ENCODE peak calls at places on chromosomes 16 and 17, in six cellular contexts. Q is NB4, H is ovary, D is adrenal gland, W is esophagus muscularis mucosa, G is IMR-90. M is an unnamed sample.

GRCh38 chr17:81959362-81960129 is 1.4 kb downstream of the NOTUM start:
- DNase-seq in Q (peak; percentile 52), H (peak; percentile 67), D (peak; percentile 65), W (no peak), G (peak; percentile 24), M (peak; percentile 63)

GRCh38 chr17:50466371-50467113 is 2.1 kb downstream of the CHAD start:
- DNase-seq in Q (no peak), H (no peak), D (no peak), W (no peak), G (no peak), M (no peak)

GRCh38 chr16:89422527-89422904 is 67.8 kb downstream of the ANKRD11 start:
- DNase-seq in Q (no peak), H (no peak), D (peak; percentile 58), W (no peak), G (peak; percentile 59), M (no peak)

GRCh38 chr17:5740937-5741336 is 156.6 kb upstream of the NLRP1 start:
- DNase-seq in Q (no peak), H (no peak), D (no peak), W (no peak), G (no peak), M (no peak)

GRCh38 chr17:78166416-78166815 is 2.0 kb upstream of the SYNGR2 start:
- DNase-seq in Q (no peak), H (no peak), D (no peak), W (no peak), G (no peak), M (no peak)

GRCh38 chr17:33291248-33292183 is 1.6 kb downstream of the ASIC2 start:
- DNase-seq in Q (no peak), H (no peak), D (peak; percentile 21), W (no peak), G (peak; percentile 31), M (peak; percentile 56)

GRCh38 chr17:7190276-7190917 is 11.2 kb upstream of the ASGR1 start:
- DNase-seq in Q (no peak), H (no peak), D (no peak), W (no peak), G (no peak), M (no peak)

GRCh38 chr16:1337486-1337885 is 4.0 kb downstream of the BAIAP3 start:
- DNase-seq in Q (peak; percentile 32), H (no peak), D (no peak), W (no peak), G (no peak), M (no peak)

GRCh38 chr16:69741951-69742904 is 12.5 kb downstream of the NOB1 start:
- DNase-seq in Q (no peak), H (peak; percentile 81), D (peak; percentile 85), W (no peak), G (peak; percentile 16), M (peak; percentile 78)

GRCh38 chr16:53082509-53082908 is 27.7 kb downstream of the CHD9 start:
- DNase-seq in Q (no peak), H (no peak), D (no peak), W (no peak), G (no peak), M (no peak)

GRCh38 chr16:19861811-19862327 is 22.8 kb downstream of the GPRC5B start:
- DNase-seq in Q (no peak), H (no peak), D (no peak), W (no peak), G (no peak), M (peak; percentile 82)

GRCh38 chr17:19021622-19022083 is 17.1 kb upstream of the FAM83G start:
- DNase-seq in Q (peak; percentile 40), H (no peak), D (no peak), W (no peak), G (no peak), M (peak; percentile 69)

GRCh38 chr17:34847939-34848338 is 113.3 kb downstream of the CCT6B start:
- DNase-seq in Q (peak; percentile 85), H (no peak), D (no peak), W (no peak), G (no peak), M (no peak)

GRCh38 chr16:3029499-3030127 is 5.8 kb downstream of the THOC6 start:
- DNase-seq in Q (peak; percentile 56), H (no peak), D (no peak), W (no peak), G (peak; percentile 31), M (no peak)

GRCh38 chr16:68681038-68681437 is 35.9 kb downstream of the CDH3 start:
- DNase-seq in Q (no peak), H (no peak), D (no peak), W (no peak), G (no peak), M (no peak)

GRCh38 chr16:84737658-84738057 is 37.9 kb downstream of the USP10 start:
- DNase-seq in Q (no peak), H (no peak), D (no peak), W (no peak), G (no peak), M (no peak)

GRCh38 chr16:27703545-27703944 is 153.6 kb downstream of the KATNIP start:
- DNase-seq in Q (no peak), H (no peak), D (no peak), W (no peak), G (peak; percentile 21), M (no peak)

GRCh38 chr16:49365711-49366509 is 7.7 kb upstream of the C16orf78 start:
- DNase-seq in Q (no peak), H (no peak), D (no peak), W (no peak), G (no peak), M (no peak)

GRCh38 chr16:49434733-49435132 is 61.1 kb downstream of the C16orf78 start:
- DNase-seq in Q (no peak), H (no peak), D (no peak), W (no peak), G (no peak), M (no peak)

GRCh38 chr17:43702636-43703035 is 40.9 kb upstream of the MEOX1 start:
- DNase-seq in Q (peak; percentile 56), H (no peak), D (no peak), W (no peak), G (no peak), M (peak; percentile 74)

GRCh38 chr16:64356267-64356666 is 765.6 kb downstream of the CDH11 start:
- DNase-seq in Q (no peak), H (no peak), D (no peak), W (no peak), G (peak; percentile 87), M (no peak)

GRCh38 chr17:8740486-8740885 is 4.2 kb downstream of the CCDC42 start:
- DNase-seq in Q (no peak), H (no peak), D (no peak), W (no peak), G (no peak), M (no peak)

GRCh38 chr17:79935845-79936470 is 96.7 kb upstream of the CBX4 start:
- DNase-seq in Q (no peak), H (no peak), D (no peak), W (no peak), G (no peak), M (no peak)

GRCh38 chr17:79937435-79937870 is 98.2 kb upstream of the CBX4 start:
- DNase-seq in Q (no peak), H (no peak), D (no peak), W (no peak), G (no peak), M (no peak)

GRCh38 chr17:79937981-79938695 is 97.5 kb downstream of the TBC1D16 start:
- DNase-seq in Q (no peak), H (no peak), D (no peak), W (no peak), G (no peak), M (no peak)

GRCh38 chr17:79935197-79935844 is 96.1 kb upstream of the CBX4 start:
- DNase-seq in Q (no peak), H (no peak), D (no peak), W (no peak), G (no peak), M (no peak)

GRCh38 chr17:79936661-79937434 is 97.6 kb upstream of the CBX4 start:
- DNase-seq in Q (peak; percentile 84), H (no peak), D (no peak), W (no peak), G (no peak), M (no peak)
- TF ChIP-seq CTCF in Q (peak; percentile 6), H (no peak), D (no peak), W (no peak), G (no peak), M (no peak)

GRCh38 chr17:75086496-75087181 is 1.1 kb upstream of the SLC16A5 start:
- DNase-seq in Q (no peak), H (no peak), D (no peak), W (no peak), G (no peak), M (no peak)

GRCh38 chr17:75088465-75088895 is 726 bp downstream of the SLC16A5 start:
- DNase-seq in Q (peak; percentile 36), H (no peak), D (no peak), W (no peak), G (no peak), M (no peak)

GRCh38 chr17:75088902-75089417 is 1.2 kb downstream of the SLC16A5 start:
- DNase-seq in Q (peak; percentile 51), H (no peak), D (no peak), W (no peak), G (no peak), M (no peak)

GRCh38 chr17:75087182-75087557 is 584 bp upstream of the SLC16A5 start:
- DNase-seq in Q (no peak), H (no peak), D (no peak), W (no peak), G (no peak), M (no peak)

GRCh38 chr17:75087558-75088453 is at the start of gene SLC16A5:
- DNase-seq in Q (peak; percentile 92), H (peak; percentile 82), D (peak; percentile 71), W (peak; percentile 97), G (peak; percentile 55), M (peak; percentile 66)
- TF ChIP-seq POLR2A in Q (no peak), H (no peak), D (peak; percentile 32), W (no peak), G (no peak), M (no peak)

GRCh38 chr16:25031441-25032307 is 16.5 kb upstream of the ARHGAP17 start:
- DNase-seq in Q (peak; percentile 96), H (peak; percentile 90), D (peak; percentile 94), W (peak; percentile 99), G (peak; percentile 96), M (peak; percentile 96)
- TF ChIP-seq CTCF in Q (no peak), H (no peak), D (no peak), W (no peak), G (no peak), M (no peak)

GRCh38 chr17:27354051-27354490 is 60.2 kb downstream of the WSB1 start:
- DNase-seq in Q (no peak), H (no peak), D (peak; percentile 33), W (no peak), G (no peak), M (no peak)
- TF ChIP-seq POLR2A in Q (no peak), H (no peak), D (no peak), W (no peak), G (no peak), M (no peak)

M was measured in testis.